ENCODE peak calls at places on chromosomes 3 and 15, in five cellular contexts. D, L, A, S and Q are unnamed samples.

GRCh38 chr3:29382399-29382798 is 101.5 kb downstream of the RBMS3 start:
- DNase-seq in D (no peak), L (no peak), A (no peak), S (no peak), Q (no peak)

GRCh38 chr3:21188459-21188858 is 562.6 kb downstream of the ZNF385D start:
- DNase-seq in D (no peak), L (no peak), A (no peak), S (no peak), Q (no peak)

GRCh38 chr3:150691414-150692040 is 12.2 kb downstream of the ERICH6 start:
- DNase-seq in D (no peak), L (no peak), A (no peak), S (no peak), Q (no peak)

GRCh38 chr15:99442268-99442897 is 123.4 kb upstream of the MEF2A start:
- DNase-seq in D (peak; percentile 77), L (no peak), A (peak; percentile 87), S (no peak), Q (peak; percentile 34)

GRCh38 chr3:143482106-143483088 is 362.8 kb downstream of the CHST2 start:
- DNase-seq in D (no peak), L (no peak), A (peak; percentile 48), S (no peak), Q (no peak)

GRCh38 chr3:130759692-130760338 is 13.2 kb upstream of the PIK3R4 start:
- DNase-seq in D (peak; percentile 71), L (peak; percentile 20), A (peak; percentile 86), S (peak; percentile 53), Q (peak; percentile 54)

GRCh38 chr15:33154366-33155166 is 39.9 kb downstream of the FMN1 start:
- DNase-seq in D (no peak), L (peak; percentile 60), A (peak; percentile 49), S (no peak), Q (peak; percentile 42)

GRCh38 chr3:79766474-79767193 is 1.2 kb downstream of the ROBO1 start:
- DNase-seq in D (no peak), L (no peak), A (no peak), S (no peak), Q (no peak)

GRCh38 chr15:61115241-61115640 is 113.9 kb downstream of the RORA start:
- DNase-seq in D (no peak), L (no peak), A (peak; percentile 19), S (no peak), Q (no peak)

GRCh38 chr3:136305879-136306278 is 55.7 kb downstream of the PCCB start:
- DNase-seq in D (no peak), L (no peak), A (peak; percentile 68), S (no peak), Q (no peak)

GRCh38 chr3:13500133-13500885 is 20.2 kb downstream of the HDAC11 start:
- DNase-seq in D (peak; percentile 39), L (no peak), A (no peak), S (no peak), Q (no peak)

GRCh38 chr3:196192036-196193001 is 18.9 kb downstream of the ZDHHC19 start:
- DNase-seq in D (no peak), L (peak; percentile 48), A (no peak), S (no peak), Q (no peak)

GRCh38 chr3:147405552-147406254 is 640 bp downstream of the ZIC4 start:
- DNase-seq in D (no peak), L (no peak), A (no peak), S (no peak), Q (no peak)

GRCh38 chr3:95923496-95924210 is 890.7 kb upstream of the EPHA6 start:
- DNase-seq in D (peak; percentile 64), L (no peak), A (peak; percentile 84), S (peak; percentile 80), Q (peak; percentile 52)

GRCh38 chr3:48428863-48429415 is 947 bp downstream of the PLXNB1 start:
- DNase-seq in D (peak; percentile 29), L (peak; percentile 47), A (peak; percentile 73), S (peak; percentile 58), Q (no peak)

GRCh38 chr15:27937873-27938272 is 161.2 kb downstream of the OCA2 start:
- DNase-seq in D (no peak), L (no peak), A (no peak), S (no peak), Q (no peak)

GRCh38 chr15:99019558-99020540 is 12.3 kb upstream of the PGPEP1L start:
- DNase-seq in D (peak; percentile 61), L (no peak), A (peak; percentile 74), S (no peak), Q (no peak)

GRCh38 chr3:18238721-18239331 is 186.3 kb downstream of the SATB1 start:
- DNase-seq in D (peak; percentile 53), L (no peak), A (no peak), S (no peak), Q (no peak)

GRCh38 chr3:162945626-162946025 is 1449.0 kb downstream of the OTOL1 start:
- DNase-seq in D (peak; percentile 76), L (no peak), A (no peak), S (no peak), Q (no peak)

GRCh38 chr3:165549665-165550064 is 287.6 kb downstream of the BCHE start:
- DNase-seq in D (no peak), L (no peak), A (no peak), S (no peak), Q (no peak)

GRCh38 chr15:90645873-90646605 is 71.1 kb upstream of the BLM start:
- DNase-seq in D (no peak), L (no peak), A (no peak), S (peak; percentile 56), Q (no peak)

GRCh38 chr15:90646662-90647305 is 70.4 kb upstream of the BLM start:
- DNase-seq in D (no peak), L (no peak), A (no peak), S (no peak), Q (no peak)

GRCh38 chr15:90648137-90649070 is 68.7 kb upstream of the BLM start:
- DNase-seq in D (peak; percentile 83), L (peak; percentile 59), A (peak; percentile 89), S (peak; percentile 62), Q (peak; percentile 74)

GRCh38 chr15:90644946-90645725 is 72.0 kb upstream of the BLM start:
- DNase-seq in D (no peak), L (no peak), A (no peak), S (no peak), Q (no peak)

GRCh38 chr15:90647326-90647725 is 69.8 kb upstream of the BLM start:
- DNase-seq in D (peak; percentile 3), L (no peak), A (no peak), S (no peak), Q (no peak)
- H3K4me3 ChIP-seq in D (no peak overlapping the region), L (no peak overlapping the region), A (no peak overlapping the region), S (no peak overlapping the region), Q (no peak overlapping the region)

GRCh38 chr3:50623840-50624474 is 7.0 kb downstream of the MAPKAPK3 start:
- DNase-seq in D (no peak), L (no peak), A (peak; percentile 20), S (no peak), Q (no peak)
- H3K4me1 ChIP-seq in D (peaks cover 92% of the 10 kb centered on the region), L (peaks cover 85% of the 10 kb centered on the region), A (peaks cover 23% of the 10 kb centered on the region), S (peaks cover 3% of the 10 kb centered on the region), Q (peaks cover 10% of the 10 kb centered on the region)

DNA sequence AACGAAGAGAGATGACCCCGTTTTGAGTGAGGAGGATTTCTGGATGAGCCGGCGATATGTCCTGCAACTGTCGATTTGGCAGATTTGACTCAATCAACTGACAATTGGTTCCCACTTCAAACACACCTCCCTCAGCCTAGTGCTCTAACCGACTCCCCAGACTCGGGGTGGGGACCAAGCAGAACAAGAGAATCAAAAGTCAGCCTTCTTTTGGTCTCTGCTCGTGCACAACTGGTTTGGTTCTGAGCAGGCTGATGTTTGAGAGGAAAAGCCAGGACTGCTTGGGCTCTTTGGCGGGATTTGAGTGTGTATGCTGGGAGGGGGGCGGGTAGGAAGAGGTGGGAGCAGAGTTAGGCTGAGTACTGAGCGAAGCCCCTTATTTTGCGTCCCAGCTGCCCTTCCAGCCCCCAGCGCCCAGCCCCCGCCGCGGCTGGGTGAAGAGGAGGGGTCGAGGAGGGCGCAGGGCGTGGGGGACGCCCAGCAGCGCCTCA is 153.4 kb upstream of the GOLIM4 start:
- DNase-seq in D (peak; percentile 8), L (no peak), A (peak; percentile 47), S (no peak), Q (no peak)
- H3K4me3 ChIP-seq in D (peak overlapping the region; percentile 66), L (peak overlapping the region; percentile 71), A (peak overlapping the region; percentile 76), S (peak overlapping the region; percentile 58), Q (peak overlapping the region; percentile 56)

GRCh38 chr15:74790080-74790916 is 8.4 kb downstream of the CSK start:
- DNase-seq in D (no peak), L (peak; percentile 74), A (peak; percentile 44), S (no peak), Q (no peak)
- H3K4me1 ChIP-seq in D (peaks cover 11% of the 10 kb centered on the region), L (peaks cover 68% of the 10 kb centered on the region), A (peaks cover 26% of the 10 kb centered on the region), S (no peaks in the 10 kb centered on the region), Q (peaks cover 62% of the 10 kb centered on the region)

GRCh38 chr3:72178463-72179106 is 393.6 kb upstream of the PROK2 start:
- DNase-seq in D (no peak), L (no peak), A (no peak), S (no peak), Q (no peak)
- H3K4me3 ChIP-seq in D (no peak overlapping the region), L (no peak overlapping the region), A (no peak overlapping the region), S (no peak overlapping the region), Q (no peak overlapping the region)

DNA sequence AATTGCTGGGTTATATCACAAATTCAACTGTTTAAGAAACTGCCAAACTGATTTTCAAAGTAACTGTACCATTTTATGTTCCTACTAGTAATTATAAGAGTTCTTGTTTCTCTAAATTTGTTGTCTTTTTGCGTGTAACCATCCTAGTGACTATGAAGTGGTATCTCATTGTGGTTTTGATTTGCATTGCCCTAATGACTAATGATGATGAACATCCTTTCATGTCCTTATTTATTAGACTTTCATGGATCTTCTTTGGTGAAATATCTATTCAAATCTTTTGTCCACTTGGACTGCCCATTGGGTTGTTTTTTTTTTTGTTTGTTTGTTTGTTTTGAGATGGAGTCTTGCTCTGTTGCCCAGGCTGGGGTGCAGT is 3.6 kb downstream of the OXSR1 start:
- DNase-seq in D (peak; percentile 69), L (no peak), A (no peak), S (no peak), Q (no peak)
- H3K4me1 ChIP-seq in D (peaks cover 58% of the 10 kb centered on the region), L (peaks cover 43% of the 10 kb centered on the region), A (peaks cover 53% of the 10 kb centered on the region), S (peaks cover 5% of the 10 kb centered on the region), Q (peaks cover 8% of the 10 kb centered on the region)

GRCh38 chr3:133549565-133549964 is 23.9 kb upstream of the CDV3 start:
- DNase-seq in D (no peak), L (no peak), A (no peak), S (no peak), Q (no peak)
- H3K4me3 ChIP-seq in D (no peak overlapping the region), L (no peak overlapping the region), A (no peak overlapping the region), S (no peak overlapping the region), Q (no peak overlapping the region)